ENCODE peak calls at places on chromosomes 13 and 19, in four cellular contexts. B is stimulated activated CD8-positive, alpha-beta memory T cell treated with anti-CD3 and anti-CD28 coated beads, Interleukin-7, amount 100 ng/mL, for 48 hours; O is progenitor cell of endocrine pancreas; M is stimulated activated CD4-positive, alpha-beta T cell treated with anti-CD3 and anti-CD28 coated beads, Interleukin-15, amount 100 ng/mL, for 24 hours. R is an unnamed sample.
A peak's percentile ranks its signal among the peaks of the same experiment; 100 is the strongest.

GRCh38 chr19:5877869-5878268 is 7.5 kb upstream of the FUT5 start:
- DNase-seq in B (no peak), O (no peak), M (no peak), R (peak; percentile 46)

GRCh38 chr13:43268632-43269031 is 245.2 kb downstream of the DNAJC15 start:
- DNase-seq in B (no peak), O (no peak), M (no peak), R (no peak)

GRCh38 chr13:40993119-40993518 is 26.0 kb downstream of the ELF1 start:
- DNase-seq in B (no peak), O (no peak), M (no peak), R (no peak)

GRCh38 chr13:111974065-111974640 is 92.8 kb upstream of the SOX1 start:
- DNase-seq in B (no peak), O (no peak), M (no peak), R (no peak)

GRCh38 chr13:32889986-32890565 is 126.1 kb upstream of the KL start:
- DNase-seq in B (no peak), O (no peak), M (no peak), R (no peak)

GRCh38 chr19:33299061-33299665 is 3.2 kb downstream of the CEBPA start:
- DNase-seq in B (no peak), O (no peak), M (no peak), R (peak; percentile 49)

GRCh38 chr19:18304496-18305312 is 18.2 kb downstream of the LSM4 start:
- DNase-seq in B (peak; percentile 77), O (no peak), M (peak; percentile 93), R (peak; percentile 77)

GRCh38 chr19:48975947-48976847 is 11.1 kb downstream of the FTL start:
- DNase-seq in B (no peak), O (no peak), M (no peak), R (no peak)

R was measured in ecto neural progenitor cell.